ENCODE peak calls at places on chromosomes 3 and 15, in seven cellular contexts. A is cardiac fibroblast, Z is esophagus squamous epithelium, K is AG09319, L is RWPE1, T is B cell, P is progenitor cell of endocrine pancreas. J is an unnamed sample.
A peak's percentile ranks its signal among the peaks of the same experiment; 100 is the strongest.

GRCh38 chr15:79432345-79433311 is 492 bp downstream of the MINAR1 start:
- DNase-seq in A (peak; percentile 12), Z (no peak), K (no peak), L (peak; percentile 4), T (no peak), P (no peak), J (no peak)

GRCh38 chr15:63856711-63857458 is 23.1 kb upstream of the HERC1 start:
- DNase-seq in A (peak; percentile 63), Z (no peak), K (no peak), L (no peak), T (no peak), P (no peak), J (no peak)

GRCh38 chr3:154862265-154862664 is 217.9 kb upstream of the MME start:
- DNase-seq in A (no peak), Z (no peak), K (no peak), L (no peak), T (no peak), P (no peak), J (no peak)

GRCh38 chr3:14204605-14205284 is 26.1 kb downstream of the LSM3 start:
- DNase-seq in A (peak; percentile 73), Z (no peak), K (no peak), L (no peak), T (no peak), P (no peak), J (no peak)

GRCh38 chr15:43939070-43939469 is 112.3 kb downstream of the WDR76 start:
- DNase-seq in A (peak; percentile 30), Z (no peak), K (no peak), L (peak; percentile 55), T (no peak), P (no peak), J (no peak)

GRCh38 chr3:48011771-48012170 is 4.4 kb downstream of the MAP4 start:
- DNase-seq in A (no peak), Z (no peak), K (no peak), L (no peak), T (no peak), P (no peak), J (no peak)

GRCh38 chr3:55518451-55518850 is 31.3 kb upstream of the WNT5A start:
- DNase-seq in A (no peak), Z (no peak), K (no peak), L (peak; percentile 15), T (no peak), P (no peak), J (no peak)

GRCh38 chr3:155815030-155815429 is 9.0 kb upstream of the C3orf33 start:
- DNase-seq in A (no peak), Z (no peak), K (no peak), L (no peak), T (no peak), P (no peak), J (no peak)

GRCh38 chr15:40229316-40229715 is 9.5 kb upstream of the PAK6 start:
- DNase-seq in A (no peak), Z (no peak), K (no peak), L (no peak), T (no peak), P (no peak), J (no peak)

GRCh38 chr3:100106531-100107155 is 7.7 kb downstream of the FILIP1L start:
- DNase-seq in A (peak; percentile 58), Z (no peak), K (no peak), L (peak; percentile 40), T (no peak), P (no peak), J (no peak)

GRCh38 chr3:81186412-81186811 is 575.0 kb downstream of the GBE1 start:
- DNase-seq in A (no peak), Z (no peak), K (no peak), L (no peak), T (no peak), P (no peak), J (no peak)

GRCh38 chr15:32683906-32684584 is 33.8 kb upstream of the GREM1 start:
- DNase-seq in A (peak; percentile 93), Z (no peak), K (peak; percentile 86), L (peak; percentile 80), T (no peak), P (no peak), J (no peak)

GRCh38 chr3:71133874-71134273 is 449.7 kb downstream of the FOXP1 start:
- DNase-seq in A (no peak), Z (no peak), K (no peak), L (no peak), T (no peak), P (no peak), J (no peak)

GRCh38 chr3:122758877-122759670 is 34.6 kb downstream of the HSPBAP1 start:
- DNase-seq in A (peak; percentile 21), Z (no peak), K (peak; percentile 30), L (no peak), T (no peak), P (no peak), J (no peak)

GRCh38 chr3:122760457-122761271 is 33.0 kb downstream of the HSPBAP1 start:
- DNase-seq in A (no peak), Z (no peak), K (no peak), L (no peak), T (no peak), P (no peak), J (no peak)

DNA sequence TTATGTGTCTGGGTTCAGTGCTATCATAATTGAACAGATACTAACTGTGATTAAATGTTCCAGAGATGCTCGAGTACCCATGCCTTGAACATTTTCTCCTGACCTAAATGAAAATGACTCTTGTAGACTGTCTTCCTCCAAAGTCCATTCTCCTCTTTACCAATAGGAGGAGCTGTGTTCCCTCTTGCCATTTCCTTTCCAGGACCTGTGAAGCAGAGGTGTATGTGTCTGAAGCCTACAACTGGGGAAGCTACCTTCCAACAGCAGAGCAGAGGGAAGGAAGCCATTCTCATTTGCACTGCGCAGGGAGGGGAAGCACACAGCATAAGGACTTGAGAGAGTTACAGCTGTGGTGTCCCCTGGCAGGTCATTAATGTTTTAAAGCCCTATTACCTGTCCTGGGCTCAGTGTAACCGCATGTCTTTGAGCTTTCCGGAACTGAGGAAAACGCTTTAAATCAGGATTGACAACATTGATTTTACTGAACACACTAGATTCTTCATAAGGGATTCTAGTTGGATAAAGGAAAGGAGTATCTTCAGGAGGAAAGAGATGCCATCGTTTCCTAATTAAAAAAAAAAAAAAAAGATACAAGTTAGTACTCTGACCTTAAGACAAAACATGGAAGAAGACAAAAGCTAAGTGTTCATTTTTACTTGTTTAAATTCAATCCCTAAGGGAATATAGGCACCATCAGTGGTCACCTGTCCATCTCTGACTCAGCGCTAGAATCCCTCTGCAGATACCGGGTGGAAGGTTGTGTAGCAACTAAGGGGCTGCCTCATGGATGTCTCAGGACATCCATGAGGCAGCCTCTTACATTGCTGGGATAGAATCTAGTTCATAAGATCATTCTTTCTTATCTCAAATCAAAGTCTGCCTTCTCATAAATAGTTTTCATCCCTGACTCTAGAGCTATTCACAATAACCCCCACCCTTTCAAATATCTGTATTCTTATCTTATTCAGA is 38.5 kb downstream of the HSPBAP1 start:
- DNase-seq in A (peak; percentile 68), Z (no peak), K (no peak), L (peak; percentile 21), T (peak; percentile 45), P (no peak), J (no peak)
- TF ChIP-seq CTCF in A (peak; percentile 89), Z (peak; percentile 62), K (peak; percentile 67), L (peak; percentile 25), T (peak; percentile 76), P (peak; percentile 68), J (peak; percentile 61)

DNA sequence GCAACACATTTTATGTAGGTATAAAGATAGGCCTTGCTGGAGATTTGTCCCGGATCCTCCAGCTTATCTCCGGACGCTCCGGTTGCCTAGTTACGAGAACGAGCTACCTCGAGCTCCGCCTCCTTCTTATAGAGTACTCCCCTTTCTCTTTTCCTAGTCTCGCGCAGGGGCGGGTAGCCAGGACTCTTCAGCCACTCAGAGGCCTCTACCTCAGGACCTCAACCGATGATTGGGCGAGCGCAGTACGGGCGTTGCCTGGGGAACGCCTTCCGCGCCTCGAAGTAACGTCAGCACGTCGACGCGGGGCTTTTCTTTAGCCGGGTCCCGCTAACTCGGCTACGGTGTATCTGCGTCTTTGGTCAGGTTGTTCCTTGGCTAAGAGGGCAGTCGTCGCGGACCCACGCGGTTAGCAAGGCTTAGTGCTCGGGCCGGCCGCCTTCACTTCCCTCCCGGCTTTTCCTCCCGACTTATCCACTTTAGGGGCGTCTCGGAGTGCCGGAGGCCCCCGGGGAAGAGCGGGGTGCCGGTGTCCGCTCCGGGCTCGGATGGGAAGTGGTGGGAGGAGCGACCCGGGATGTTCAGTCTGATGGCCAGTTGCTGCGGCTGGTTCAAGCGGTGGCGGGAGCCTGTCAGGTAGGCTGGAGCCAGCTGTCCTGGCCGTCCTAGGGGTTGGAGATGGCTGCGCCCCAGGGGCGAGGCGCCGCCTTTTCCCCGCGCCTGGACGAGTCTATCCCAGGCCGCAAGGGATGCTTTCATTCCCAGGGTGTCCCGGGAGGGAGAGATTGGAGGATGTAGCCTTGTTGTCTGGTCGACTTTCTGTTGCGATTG is at the start of gene ARL13B:
- DNase-seq in A (peak; percentile 99), Z (peak; percentile 87), K (peak; percentile 94), L (peak; percentile 98), T (peak; percentile 90), P (peak; percentile 80), J (peak; percentile 91)
- TF ChIP-seq CTCF in A (no peak), Z (no peak), K (no peak), L (no peak), T (no peak), P (no peak), J (no peak)

DNA sequence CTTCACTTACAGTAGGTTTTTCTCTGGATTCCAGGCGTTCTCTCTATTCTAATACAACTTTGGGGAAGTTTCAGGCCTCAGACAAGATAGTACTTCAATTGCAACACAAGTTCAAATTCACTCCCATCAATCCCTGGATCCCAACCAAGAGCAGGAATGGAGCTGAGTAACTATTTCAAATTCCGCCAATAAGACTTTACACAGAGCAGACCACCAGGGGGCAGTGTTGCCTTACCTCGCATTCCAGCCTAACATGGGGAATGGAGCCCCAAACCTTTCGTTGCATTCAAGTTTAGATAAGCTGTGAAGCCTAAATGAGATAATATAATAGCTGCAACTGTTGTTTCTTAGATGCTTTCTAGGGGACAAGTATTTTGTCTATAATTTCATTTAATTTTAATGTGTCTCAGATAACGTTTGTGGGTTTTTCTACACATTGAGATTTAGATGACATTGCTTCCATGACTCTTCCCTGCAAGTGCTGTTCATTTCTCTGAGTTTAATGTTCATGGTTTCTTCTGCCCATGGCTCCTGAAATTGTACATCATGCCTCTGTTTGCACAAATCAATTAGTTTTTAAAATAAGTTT is 186.7 kb downstream of the NSUN3 start:
- DNase-seq in A (peak; percentile 74), Z (no peak), K (peak; percentile 15), L (peak; percentile 63), T (peak; percentile 25), P (peak; percentile 28), J (peak; percentile 31)
- TF ChIP-seq CTCF in A (peak; percentile 82), Z (peak; percentile 76), K (peak; percentile 78), L (peak; percentile 81), T (peak; percentile 82), P (peak; percentile 72), J (peak; percentile 51)

DNA sequence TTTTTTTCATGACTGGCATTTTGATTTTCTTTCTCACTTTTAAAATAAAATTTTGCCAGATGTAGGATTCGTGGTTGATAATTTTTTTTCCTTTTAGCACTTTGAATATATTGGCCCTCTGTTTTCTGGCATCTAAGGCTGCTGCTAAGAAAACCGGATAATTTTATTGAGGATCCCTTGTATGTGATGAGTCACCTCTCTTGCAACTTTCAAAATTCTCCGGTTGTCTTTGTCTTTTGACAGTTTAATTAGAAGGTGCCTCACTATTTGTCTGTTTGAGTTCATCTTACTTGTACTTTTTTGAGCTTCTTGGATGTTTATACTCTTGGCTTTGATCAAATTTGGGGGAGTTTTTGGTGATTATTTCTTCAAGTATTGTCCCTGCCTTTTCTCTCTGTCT is 349.7 kb downstream of the LPP start:
- DNase-seq in A (no peak), Z (no peak), K (no peak), L (no peak), T (no peak), P (no peak), J (no peak)
- TF ChIP-seq CTCF in A (no peak), Z (no peak), K (no peak), L (no peak), T (no peak), P (no peak), J (no peak)